ENCODE peak calls at places on chromosomes 16 and 17, in six cellular contexts. One of them, this sample, is unnamed.

GRCh38 chr16:29983420-29984136 is 9.9 kb downstream of the TAOK2 start:
- DNase-seq in CD8-positive, alpha-beta memory T cell: no peak
- DNase-seq in brain microvascular endothelial cell: no peak
- DNase-seq in transverse colon: no peak
- DNase-seq in heart left ventricle: no peak
- DNase-seq in SJSA1: no peak
- DNase-seq in this sample: no peak

GRCh38 chr16:23975293-23975692 is 139.5 kb downstream of the PRKCB start:
- DNase-seq in SJSA1: no peak
- DNase-seq in transverse colon: no peak
- DNase-seq in CD8-positive, alpha-beta memory T cell: no peak
- DNase-seq in heart left ventricle: no peak
- DNase-seq in brain microvascular endothelial cell: no peak
- DNase-seq in this sample: no peak

GRCh38 chr17:8360751-8361150 is 15.8 kb downstream of the KRABD2 start:
- DNase-seq in CD8-positive, alpha-beta memory T cell: no peak
- DNase-seq in transverse colon: no peak
- DNase-seq in heart left ventricle: no peak
- DNase-seq in SJSA1: no peak
- DNase-seq in brain microvascular endothelial cell: no peak
- DNase-seq in this sample: no peak

GRCh38 chr16:55809386-55809785 is 23.5 kb downstream of the CES1 start:
- DNase-seq in SJSA1: no peak
- DNase-seq in brain microvascular endothelial cell: no peak
- DNase-seq in transverse colon: no peak
- DNase-seq in CD8-positive, alpha-beta memory T cell: no peak
- DNase-seq in heart left ventricle: no peak
- DNase-seq in this sample: peak

GRCh38 chr16:53518550-53519416 is 15.8 kb upstream of the AKTIP start:
- DNase-seq in transverse colon: peak
- DNase-seq in CD8-positive, alpha-beta memory T cell: peak
- DNase-seq in heart left ventricle: peak
- DNase-seq in brain microvascular endothelial cell: peak
- DNase-seq in SJSA1: no peak
- DNase-seq in this sample: no peak

GRCh38 chr17:77814091-77814772 is 144.3 kb upstream of the TNRC6C start:
- DNase-seq in brain microvascular endothelial cell: no peak
- DNase-seq in transverse colon: no peak
- DNase-seq in CD8-positive, alpha-beta memory T cell: no peak
- DNase-seq in heart left ventricle: no peak
- DNase-seq in SJSA1: no peak
- DNase-seq in this sample: no peak

GRCh38 chr16:81901483-81901882 is 109.8 kb downstream of the SDR42E1 start:
- DNase-seq in CD8-positive, alpha-beta memory T cell: no peak
- DNase-seq in brain microvascular endothelial cell: peak
- DNase-seq in heart left ventricle: no peak
- DNase-seq in SJSA1: no peak
- DNase-seq in transverse colon: no peak
- DNase-seq in this sample: no peak

GRCh38 chr16:53065436-53066165 is 10.8 kb downstream of the CHD9 start:
- DNase-seq in SJSA1: no peak
- DNase-seq in CD8-positive, alpha-beta memory T cell: no peak
- DNase-seq in heart left ventricle: peak
- DNase-seq in brain microvascular endothelial cell: no peak
- DNase-seq in transverse colon: no peak
- DNase-seq in this sample: no peak

GRCh38 chr16:55464375-55464774 is 14.6 kb upstream of the MMP2 start:
- DNase-seq in SJSA1: no peak
- DNase-seq in brain microvascular endothelial cell: no peak
- DNase-seq in transverse colon: no peak
- DNase-seq in heart left ventricle: no peak
- DNase-seq in CD8-positive, alpha-beta memory T cell: no peak
- DNase-seq in this sample: no peak

GRCh38 chr17:33904438-33904837 is 350.6 kb upstream of the CCL2 start:
- DNase-seq in CD8-positive, alpha-beta memory T cell: no peak
- DNase-seq in brain microvascular endothelial cell: no peak
- DNase-seq in heart left ventricle: no peak
- DNase-seq in SJSA1: no peak
- DNase-seq in transverse colon: no peak
- DNase-seq in this sample: no peak

GRCh38 chr17:76404976-76405563 is 20.7 kb downstream of the SPHK1 start:
- DNase-seq in CD8-positive, alpha-beta memory T cell: no peak
- DNase-seq in SJSA1: no peak
- DNase-seq in brain microvascular endothelial cell: no peak
- DNase-seq in transverse colon: no peak
- DNase-seq in heart left ventricle: no peak
- DNase-seq in this sample: no peak

GRCh38 chr16:68752602-68753001 is 15.5 kb downstream of the CDH1 start:
- DNase-seq in SJSA1: no peak
- DNase-seq in transverse colon: peak
- DNase-seq in heart left ventricle: no peak
- DNase-seq in brain microvascular endothelial cell: no peak
- DNase-seq in CD8-positive, alpha-beta memory T cell: no peak
- DNase-seq in this sample: no peak

GRCh38 chr17:10119203-10120112 is 78.9 kb downstream of the GAS7 start:
- DNase-seq in SJSA1: no peak
- DNase-seq in transverse colon: peak
- DNase-seq in heart left ventricle: no peak
- DNase-seq in brain microvascular endothelial cell: no peak
- DNase-seq in CD8-positive, alpha-beta memory T cell: peak
- DNase-seq in this sample: peak

GRCh38 chr16:83717308-83717707 is 90.5 kb upstream of the HSBP1 start:
- DNase-seq in SJSA1: no peak
- DNase-seq in brain microvascular endothelial cell: no peak
- DNase-seq in CD8-positive, alpha-beta memory T cell: no peak
- DNase-seq in heart left ventricle: no peak
- DNase-seq in transverse colon: no peak
- DNase-seq in this sample: peak

GRCh38 chr17:38864636-38865398 is 5.0 kb upstream of the LASP1 start:
- DNase-seq in heart left ventricle: no peak
- DNase-seq in SJSA1: no peak
- DNase-seq in CD8-positive, alpha-beta memory T cell: no peak
- DNase-seq in brain microvascular endothelial cell: peak
- DNase-seq in transverse colon: no peak
- DNase-seq in this sample: peak

GRCh38 chr16:57889960-57890751 is 80.8 kb downstream of the CNGB1 start:
- DNase-seq in brain microvascular endothelial cell: no peak
- DNase-seq in CD8-positive, alpha-beta memory T cell: no peak
- DNase-seq in heart left ventricle: no peak
- DNase-seq in transverse colon: no peak
- DNase-seq in SJSA1: peak
- DNase-seq in this sample: no peak

GRCh38 chr16:10868562-10869469 is 8.2 kb upstream of the CIITA start:
- DNase-seq in transverse colon: peak
- DNase-seq in heart left ventricle: peak
- DNase-seq in SJSA1: no peak
- DNase-seq in brain microvascular endothelial cell: no peak
- DNase-seq in CD8-positive, alpha-beta memory T cell: no peak
- DNase-seq in this sample: no peak

GRCh38 chr16:23155445-23156049 is 6.3 kb upstream of the USP31 start:
- DNase-seq in SJSA1: no peak
- DNase-seq in CD8-positive, alpha-beta memory T cell: no peak
- DNase-seq in heart left ventricle: no peak
- DNase-seq in brain microvascular endothelial cell: no peak
- DNase-seq in transverse colon: peak
- DNase-seq in this sample: peak

GRCh38 chr17:44105483-44105882 is 18.0 kb downstream of the HDAC5 start:
- DNase-seq in heart left ventricle: no peak
- DNase-seq in brain microvascular endothelial cell: no peak
- DNase-seq in CD8-positive, alpha-beta memory T cell: no peak
- DNase-seq in SJSA1: no peak
- DNase-seq in transverse colon: no peak
- DNase-seq in this sample: peak
- H3K27ac ChIP-seq in heart left ventricle: no peak
- H3K27ac ChIP-seq in brain microvascular endothelial cell: no peak
- H3K27ac ChIP-seq in CD8-positive, alpha-beta memory T cell: no peak
- H3K27ac ChIP-seq in SJSA1: no peak
- H3K27ac ChIP-seq in transverse colon: no peak
- H3K27ac ChIP-seq in this sample: no peak

GRCh38 chr17:72614476-72614870 is 478.0 kb downstream of the SLC39A11 start:
- DNase-seq in heart left ventricle: no peak
- DNase-seq in transverse colon: no peak
- DNase-seq in SJSA1: no peak
- DNase-seq in CD8-positive, alpha-beta memory T cell: no peak
- DNase-seq in brain microvascular endothelial cell: no peak
- DNase-seq in this sample: no peak

GRCh38 chr17:72613411-72614292 is 478.8 kb downstream of the SLC39A11 start:
- DNase-seq in CD8-positive, alpha-beta memory T cell: no peak
- DNase-seq in transverse colon: no peak
- DNase-seq in heart left ventricle: no peak
- DNase-seq in SJSA1: peak
- DNase-seq in brain microvascular endothelial cell: peak
- DNase-seq in this sample: no peak

GRCh38 chr17:72615627-72615991 is 476.9 kb downstream of the SLC39A11 start:
- DNase-seq in SJSA1: no peak
- DNase-seq in transverse colon: no peak
- DNase-seq in brain microvascular endothelial cell: no peak
- DNase-seq in heart left ventricle: no peak
- DNase-seq in CD8-positive, alpha-beta memory T cell: no peak
- DNase-seq in this sample: no peak

GRCh38 chr17:72616457-72616856 is 476.0 kb downstream of the SLC39A11 start:
- DNase-seq in transverse colon: no peak
- DNase-seq in SJSA1: no peak
- DNase-seq in brain microvascular endothelial cell: no peak
- DNase-seq in CD8-positive, alpha-beta memory T cell: no peak
- DNase-seq in heart left ventricle: no peak
- DNase-seq in this sample: peak

DNA sequence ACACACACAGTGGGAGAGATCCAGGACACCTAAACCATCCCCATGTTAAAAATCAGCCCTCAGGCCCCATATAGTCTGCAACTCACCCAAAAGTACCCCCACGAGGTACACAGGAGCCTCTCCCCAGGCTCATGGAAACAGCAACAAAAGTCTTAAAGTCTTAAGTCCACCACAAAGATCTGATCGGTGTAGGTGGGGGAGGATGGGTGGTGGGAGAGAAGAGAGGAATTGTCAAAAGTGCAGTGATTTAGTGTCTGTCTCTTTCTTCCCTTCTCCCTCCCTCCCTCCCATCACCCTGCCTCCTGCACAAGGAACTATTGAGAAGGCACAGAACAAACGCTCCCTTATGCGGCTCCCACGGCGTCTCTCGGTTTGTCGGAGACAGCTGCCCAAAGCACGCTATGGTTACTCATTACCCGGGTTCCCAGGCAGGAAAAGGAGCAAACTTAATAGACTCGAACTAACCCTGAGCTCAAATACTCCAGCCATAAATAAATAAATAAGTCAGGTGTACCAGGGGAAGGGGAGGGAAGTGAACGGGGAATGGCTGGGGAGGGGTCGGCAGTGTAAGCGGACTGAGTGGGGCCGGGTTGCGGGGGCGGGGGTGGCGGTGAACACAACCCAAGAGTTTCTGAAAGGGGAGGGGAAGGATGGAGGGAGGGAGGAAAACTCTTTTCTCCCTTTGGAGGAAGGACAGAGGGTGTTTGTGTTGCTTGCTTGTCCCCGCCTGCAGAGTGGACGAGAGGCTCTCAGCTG is 477.4 kb downstream of the SLC39A11 start:
- DNase-seq in heart left ventricle: no peak
- DNase-seq in transverse colon: peak
- DNase-seq in CD8-positive, alpha-beta memory T cell: no peak
- DNase-seq in SJSA1: no peak
- DNase-seq in brain microvascular endothelial cell: peak
- DNase-seq in this sample: peak
- H3K27ac ChIP-seq in heart left ventricle: no peak
- H3K27ac ChIP-seq in transverse colon: peak
- H3K27ac ChIP-seq in CD8-positive, alpha-beta memory T cell: no peak
- H3K27ac ChIP-seq in SJSA1: no peak
- H3K27ac ChIP-seq in brain microvascular endothelial cell: peak
- H3K27ac ChIP-seq in this sample: peak

GRCh38 chr17:50966163-50966666 is 100.1 kb upstream of the TOB1 start:
- DNase-seq in transverse colon: no peak
- DNase-seq in brain microvascular endothelial cell: no peak
- DNase-seq in CD8-positive, alpha-beta memory T cell: no peak
- DNase-seq in SJSA1: no peak
- DNase-seq in heart left ventricle: no peak
- DNase-seq in this sample: no peak
- H3K27ac ChIP-seq in transverse colon: no peak
- H3K27ac ChIP-seq in brain microvascular endothelial cell: no peak
- H3K27ac ChIP-seq in CD8-positive, alpha-beta memory T cell: no peak
- H3K27ac ChIP-seq in SJSA1: no peak
- H3K27ac ChIP-seq in heart left ventricle: no peak
- H3K27ac ChIP-seq in this sample: no peak

DNA sequence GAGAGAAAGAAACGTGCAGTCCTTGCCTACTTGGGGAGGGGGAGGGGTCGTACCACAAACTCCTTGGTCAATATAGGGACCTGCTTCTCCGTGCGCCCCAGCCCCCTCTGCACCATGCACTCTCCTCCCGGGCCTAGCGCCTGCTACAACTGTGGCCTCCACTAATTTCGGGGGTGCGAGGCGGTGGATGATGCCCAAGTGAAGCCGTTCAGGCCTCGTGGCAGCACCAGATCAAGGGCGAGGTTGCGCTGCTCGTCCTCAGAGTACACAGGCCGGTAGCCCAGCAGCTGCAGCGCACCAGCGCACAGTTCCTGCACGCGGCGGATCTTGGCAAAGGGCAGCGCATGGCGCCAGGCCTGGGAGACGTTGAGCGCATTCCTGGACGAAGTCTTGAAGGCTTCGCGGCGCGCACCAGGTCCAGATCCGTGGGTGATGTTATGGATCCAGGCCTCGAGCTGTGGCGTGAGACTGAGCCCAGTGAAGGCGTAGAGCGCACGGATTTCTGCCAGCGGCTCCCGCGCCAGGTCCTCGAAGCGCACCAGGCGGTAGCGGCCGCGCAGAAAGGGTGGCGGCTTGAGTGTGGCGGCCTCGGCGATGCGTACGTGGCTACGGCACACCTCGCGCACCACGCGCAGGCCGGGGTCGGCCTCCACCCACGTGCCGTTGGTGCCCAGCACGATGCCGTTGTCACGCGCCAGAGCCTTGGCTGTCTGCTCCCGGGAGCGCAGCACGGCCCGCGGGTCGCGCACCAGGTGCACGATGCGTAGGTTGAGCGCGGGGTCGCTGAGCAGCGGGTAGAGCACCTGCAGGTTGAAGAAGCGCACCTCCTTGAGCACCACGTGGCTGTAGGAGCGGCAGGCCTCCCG is 14.2 kb upstream of the TMEM170A start:
- DNase-seq in SJSA1: no peak
- DNase-seq in heart left ventricle: no peak
- DNase-seq in CD8-positive, alpha-beta memory T cell: no peak
- DNase-seq in transverse colon: no peak
- DNase-seq in brain microvascular endothelial cell: no peak
- DNase-seq in this sample: no peak
- H3K27ac ChIP-seq in SJSA1: no peak
- H3K27ac ChIP-seq in heart left ventricle: no peak
- H3K27ac ChIP-seq in CD8-positive, alpha-beta memory T cell: no peak
- H3K27ac ChIP-seq in transverse colon: no peak
- H3K27ac ChIP-seq in brain microvascular endothelial cell: no peak
- H3K27ac ChIP-seq in this sample: no peak

GRCh38 chr16:89598199-89598598 is 15.2 kb upstream of the DPEP1 start:
- DNase-seq in transverse colon: no peak
- DNase-seq in SJSA1: no peak
- DNase-seq in heart left ventricle: no peak
- DNase-seq in brain microvascular endothelial cell: peak
- DNase-seq in CD8-positive, alpha-beta memory T cell: no peak
- DNase-seq in this sample: no peak
- H3K27ac ChIP-seq in transverse colon: no peak
- H3K27ac ChIP-seq in SJSA1: no peak
- H3K27ac ChIP-seq in heart left ventricle: no peak
- H3K27ac ChIP-seq in brain microvascular endothelial cell: no peak
- H3K27ac ChIP-seq in CD8-positive, alpha-beta memory T cell: no peak
- H3K27ac ChIP-seq in this sample: no peak

This sample was measured in endodermal cell.